ENCODE peak calls at places on chromosomes 3 and 15, in seven cellular contexts. One of them, this sample, is unnamed.

GRCh38 chr3:187027531-187027936 is 97.2 kb downstream of the ST6GAL1 start:
- DNase-seq in stomach: no peak
- DNase-seq in prostate gland: no peak
- DNase-seq in sigmoid colon: no peak
- DNase-seq in heart left ventricle: no peak
- DNase-seq in adrenal gland: no peak
- DNase-seq in body of pancreas: no peak
- DNase-seq in this sample: peak; percentile 41

GRCh38 chr3:106208979-106209378 is 340.2 kb upstream of the CBLB start:
- DNase-seq in stomach: no peak
- DNase-seq in prostate gland: no peak
- DNase-seq in sigmoid colon: no peak
- DNase-seq in heart left ventricle: no peak
- DNase-seq in adrenal gland: no peak
- DNase-seq in body of pancreas: no peak
- DNase-seq in this sample: no peak

GRCh38 chr3:126944089-126944965 is 38.6 kb upstream of the PLXNA1 start:
- DNase-seq in stomach: no peak
- DNase-seq in prostate gland: no peak
- DNase-seq in sigmoid colon: peak; percentile 59
- DNase-seq in heart left ventricle: no peak
- DNase-seq in adrenal gland: no peak
- DNase-seq in body of pancreas: no peak
- DNase-seq in this sample: no peak

GRCh38 chr3:10462641-10463040 is 42.7 kb downstream of the ATP2B2 start:
- DNase-seq in stomach: no peak
- DNase-seq in prostate gland: no peak
- DNase-seq in sigmoid colon: no peak
- DNase-seq in heart left ventricle: no peak
- DNase-seq in adrenal gland: no peak
- DNase-seq in body of pancreas: no peak
- DNase-seq in this sample: no peak

GRCh38 chr3:9552252-9552999 is 1.2 kb downstream of the LHFPL4 start:
- DNase-seq in stomach: peak; percentile 51
- DNase-seq in prostate gland: peak; percentile 9
- DNase-seq in sigmoid colon: no peak
- DNase-seq in heart left ventricle: peak; percentile 31
- DNase-seq in adrenal gland: peak; percentile 70
- DNase-seq in body of pancreas: peak; percentile 62
- DNase-seq in this sample: peak; percentile 16

GRCh38 chr3:147298511-147298982 is 107.8 kb downstream of the ZIC4 start:
- DNase-seq in stomach: no peak
- DNase-seq in prostate gland: no peak
- DNase-seq in sigmoid colon: no peak
- DNase-seq in heart left ventricle: no peak
- DNase-seq in adrenal gland: no peak
- DNase-seq in body of pancreas: no peak
- DNase-seq in this sample: no peak

GRCh38 chr15:68536331-68537095 is 42.3 kb upstream of the CORO2B start:
- DNase-seq in stomach: no peak
- DNase-seq in prostate gland: no peak
- DNase-seq in sigmoid colon: no peak
- DNase-seq in heart left ventricle: no peak
- DNase-seq in adrenal gland: no peak
- DNase-seq in body of pancreas: no peak
- DNase-seq in this sample: no peak

GRCh38 chr3:9111349-9112265 is 137.8 kb downstream of the SRGAP3 start:
- DNase-seq in stomach: no peak
- DNase-seq in prostate gland: no peak
- DNase-seq in sigmoid colon: peak; percentile 81
- DNase-seq in heart left ventricle: no peak
- DNase-seq in adrenal gland: peak; percentile 47
- DNase-seq in body of pancreas: no peak
- DNase-seq in this sample: no peak

GRCh38 chr3:118842147-118842863 is 192.3 kb downstream of the IGSF11 start:
- DNase-seq in stomach: no peak
- DNase-seq in prostate gland: no peak
- DNase-seq in sigmoid colon: no peak
- DNase-seq in heart left ventricle: no peak
- DNase-seq in adrenal gland: no peak
- DNase-seq in body of pancreas: no peak
- DNase-seq in this sample: no peak

GRCh38 chr3:29764603-29765254 is 483.9 kb downstream of the RBMS3 start:
- DNase-seq in stomach: no peak
- DNase-seq in prostate gland: peak; percentile 38
- DNase-seq in sigmoid colon: no peak
- DNase-seq in heart left ventricle: peak; percentile 31
- DNase-seq in adrenal gland: peak; percentile 48
- DNase-seq in body of pancreas: peak; percentile 14
- DNase-seq in this sample: no peak

GRCh38 chr15:52318729-52319500 is 23.3 kb upstream of the MYO5C start:
- DNase-seq in stomach: no peak
- DNase-seq in prostate gland: no peak
- DNase-seq in sigmoid colon: no peak
- DNase-seq in heart left ventricle: peak; percentile 68
- DNase-seq in adrenal gland: peak; percentile 51
- DNase-seq in body of pancreas: peak; percentile 80
- DNase-seq in this sample: no peak

GRCh38 chr3:58690490-58690889 is 23.9 kb upstream of the FAM3D start:
- DNase-seq in stomach: no peak
- DNase-seq in prostate gland: no peak
- DNase-seq in sigmoid colon: no peak
- DNase-seq in heart left ventricle: no peak
- DNase-seq in adrenal gland: no peak
- DNase-seq in body of pancreas: no peak
- DNase-seq in this sample: no peak

GRCh38 chr15:45715528-45715927 is 80.7 kb downstream of the SQOR start:
- DNase-seq in stomach: no peak
- DNase-seq in prostate gland: no peak
- DNase-seq in sigmoid colon: no peak
- DNase-seq in heart left ventricle: no peak
- DNase-seq in adrenal gland: no peak
- DNase-seq in body of pancreas: no peak
- DNase-seq in this sample: no peak

GRCh38 chr3:165837801-165838200 is 578 bp upstream of the BCHE start:
- DNase-seq in stomach: no peak
- DNase-seq in prostate gland: no peak
- DNase-seq in sigmoid colon: no peak
- DNase-seq in heart left ventricle: no peak
- DNase-seq in adrenal gland: no peak
- DNase-seq in body of pancreas: no peak
- DNase-seq in this sample: no peak

GRCh38 chr3:184718431-184718830 is 6.6 kb upstream of the MAGEF1 start:
- DNase-seq in stomach: no peak
- DNase-seq in prostate gland: no peak
- DNase-seq in sigmoid colon: no peak
- DNase-seq in heart left ventricle: no peak
- DNase-seq in adrenal gland: no peak
- DNase-seq in body of pancreas: no peak
- DNase-seq in this sample: no peak

GRCh38 chr15:91970142-91970541 is 116.6 kb downstream of the SLCO3A1 start:
- DNase-seq in stomach: peak; percentile 33
- DNase-seq in prostate gland: no peak
- DNase-seq in sigmoid colon: peak; percentile 75
- DNase-seq in heart left ventricle: peak; percentile 72
- DNase-seq in adrenal gland: no peak
- DNase-seq in body of pancreas: no peak
- DNase-seq in this sample: peak; percentile 31

GRCh38 chr15:71052356-71052755 is 62.9 kb upstream of the THSD4 start:
- DNase-seq in stomach: no peak
- DNase-seq in prostate gland: no peak
- DNase-seq in sigmoid colon: no peak
- DNase-seq in heart left ventricle: no peak
- DNase-seq in adrenal gland: no peak
- DNase-seq in body of pancreas: no peak
- DNase-seq in this sample: no peak

GRCh38 chr3:184176377-184177330 is 2.0 kb downstream of the AP2M1 start:
- DNase-seq in stomach: peak; percentile 45
- DNase-seq in prostate gland: no peak
- DNase-seq in sigmoid colon: peak; percentile 87
- DNase-seq in heart left ventricle: peak; percentile 69
- DNase-seq in adrenal gland: peak; percentile 91
- DNase-seq in body of pancreas: peak; percentile 47
- DNase-seq in this sample: peak; percentile 51

GRCh38 chr3:15312550-15312949 is 19.8 kb downstream of the SH3BP5 start:
- DNase-seq in stomach: no peak
- DNase-seq in prostate gland: no peak
- DNase-seq in sigmoid colon: no peak
- DNase-seq in heart left ventricle: no peak
- DNase-seq in adrenal gland: no peak
- DNase-seq in body of pancreas: no peak
- DNase-seq in this sample: no peak

GRCh38 chr15:94266000-94266399 is 34.6 kb downstream of the MCTP2 start:
- DNase-seq in stomach: no peak
- DNase-seq in prostate gland: no peak
- DNase-seq in sigmoid colon: no peak
- DNase-seq in heart left ventricle: no peak
- DNase-seq in adrenal gland: no peak
- DNase-seq in body of pancreas: no peak
- DNase-seq in this sample: no peak

GRCh38 chr15:45573961-45574629 is 13.1 kb upstream of the BLOC1S6 start:
- DNase-seq in stomach: no peak
- DNase-seq in prostate gland: no peak
- DNase-seq in sigmoid colon: no peak
- DNase-seq in heart left ventricle: no peak
- DNase-seq in adrenal gland: no peak
- DNase-seq in body of pancreas: peak; percentile 13
- DNase-seq in this sample: peak; percentile 19

GRCh38 chr3:10366681-10367101 is 45.8 kb upstream of the SEC13 start:
- DNase-seq in stomach: no peak
- DNase-seq in prostate gland: no peak
- DNase-seq in sigmoid colon: no peak
- DNase-seq in heart left ventricle: no peak
- DNase-seq in adrenal gland: no peak
- DNase-seq in body of pancreas: no peak
- DNase-seq in this sample: no peak

GRCh38 chr3:170180952-170181876 is at the start of gene PHC3:
- DNase-seq in stomach: peak; percentile 92
- DNase-seq in prostate gland: peak; percentile 90
- DNase-seq in sigmoid colon: peak; percentile 96
- DNase-seq in heart left ventricle: peak; percentile 95
- DNase-seq in adrenal gland: peak; percentile 94
- DNase-seq in body of pancreas: peak; percentile 93
- DNase-seq in this sample: peak; percentile 95

GRCh38 chr3:170180107-170180951 is 1.2 kb downstream of the PHC3 start:
- DNase-seq in stomach: peak; percentile 38
- DNase-seq in prostate gland: no peak
- DNase-seq in sigmoid colon: no peak
- DNase-seq in heart left ventricle: no peak
- DNase-seq in adrenal gland: no peak
- DNase-seq in body of pancreas: peak; percentile 18
- DNase-seq in this sample: no peak

GRCh38 chr3:170179444-170179843 is 2.1 kb downstream of the PHC3 start:
- DNase-seq in stomach: no peak
- DNase-seq in prostate gland: no peak
- DNase-seq in sigmoid colon: no peak
- DNase-seq in heart left ventricle: no peak
- DNase-seq in adrenal gland: no peak
- DNase-seq in body of pancreas: no peak
- DNase-seq in this sample: no peak

GRCh38 chr3:170178631-170179030 is 2.9 kb downstream of the PHC3 start:
- DNase-seq in stomach: no peak
- DNase-seq in prostate gland: no peak
- DNase-seq in sigmoid colon: no peak
- DNase-seq in heart left ventricle: no peak
- DNase-seq in adrenal gland: no peak
- DNase-seq in body of pancreas: no peak
- DNase-seq in this sample: peak; percentile 41
- H3K36me3 ChIP-seq in stomach: peaks cover 47% of the 10 kb centered on the region
- H3K36me3 ChIP-seq in prostate gland: peaks cover 6% of the 10 kb centered on the region
- H3K36me3 ChIP-seq in sigmoid colon: peaks cover 26% of the 10 kb centered on the region
- H3K36me3 ChIP-seq in heart left ventricle: peaks cover 49% of the 10 kb centered on the region
- H3K36me3 ChIP-seq in adrenal gland: peaks cover 39% of the 10 kb centered on the region
- H3K36me3 ChIP-seq in body of pancreas: peaks cover 7% of the 10 kb centered on the region
- H3K36me3 ChIP-seq in this sample: peaks cover 38% of the 10 kb centered on the region

GRCh38 chr15:65410972-65411371 is 11.8 kb downstream of the IGDCC4 start:
- DNase-seq in stomach: no peak
- DNase-seq in prostate gland: no peak
- DNase-seq in sigmoid colon: no peak
- DNase-seq in heart left ventricle: no peak
- DNase-seq in adrenal gland: no peak
- DNase-seq in body of pancreas: no peak
- DNase-seq in this sample: no peak

GRCh38 chr15:65413051-65413759 is 9.5 kb downstream of the IGDCC4 start:
- DNase-seq in stomach: no peak
- DNase-seq in prostate gland: no peak
- DNase-seq in sigmoid colon: no peak
- DNase-seq in heart left ventricle: no peak
- DNase-seq in adrenal gland: no peak
- DNase-seq in body of pancreas: no peak
- DNase-seq in this sample: no peak

GRCh38 chr15:65411470-65412071 is 11.2 kb downstream of the IGDCC4 start:
- DNase-seq in stomach: no peak
- DNase-seq in prostate gland: no peak
- DNase-seq in sigmoid colon: no peak
- DNase-seq in heart left ventricle: no peak
- DNase-seq in adrenal gland: no peak
- DNase-seq in body of pancreas: no peak
- DNase-seq in this sample: no peak

GRCh38 chr15:65413760-65414144 is 9.0 kb downstream of the IGDCC4 start:
- DNase-seq in stomach: no peak
- DNase-seq in prostate gland: no peak
- DNase-seq in sigmoid colon: no peak
- DNase-seq in heart left ventricle: no peak
- DNase-seq in adrenal gland: no peak
- DNase-seq in body of pancreas: no peak
- DNase-seq in this sample: no peak

GRCh38 chr15:65412556-65412955 is 10.2 kb downstream of the IGDCC4 start:
- DNase-seq in stomach: no peak
- DNase-seq in prostate gland: no peak
- DNase-seq in sigmoid colon: no peak
- DNase-seq in heart left ventricle: no peak
- DNase-seq in adrenal gland: no peak
- DNase-seq in body of pancreas: no peak
- DNase-seq in this sample: no peak
- H3K4me1 ChIP-seq in stomach: peaks cover 14% of the 10 kb centered on the region
- H3K4me1 ChIP-seq in prostate gland: no peaks in the 10 kb centered on the region
- H3K4me1 ChIP-seq in sigmoid colon: peaks cover 8% of the 10 kb centered on the region
- H3K4me1 ChIP-seq in heart left ventricle: peaks cover 12% of the 10 kb centered on the region
- H3K4me1 ChIP-seq in adrenal gland: peaks cover 23% of the 10 kb centered on the region
- H3K4me1 ChIP-seq in body of pancreas: peaks cover 21% of the 10 kb centered on the region
- H3K4me1 ChIP-seq in this sample: no peaks in the 10 kb centered on the region

DNA sequence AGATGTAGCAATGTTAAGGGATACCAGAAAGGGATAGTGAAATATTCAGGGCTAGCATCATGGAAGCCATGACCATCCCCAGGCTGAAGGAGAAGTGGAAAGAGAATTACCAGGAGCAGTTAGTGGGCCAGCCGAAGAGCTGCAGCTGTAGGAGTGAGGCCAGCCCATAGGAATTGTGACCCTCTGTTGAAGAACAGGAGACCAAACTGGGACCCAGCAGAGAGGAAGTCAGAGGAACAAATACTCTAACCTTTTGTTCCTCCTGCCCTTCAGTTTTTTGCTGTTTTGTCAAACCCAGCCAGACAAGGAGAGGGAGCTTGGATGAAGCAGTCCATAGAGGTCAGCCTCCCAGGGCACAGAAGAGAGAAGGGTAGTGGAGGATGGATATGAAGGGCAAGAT is 115.4 kb downstream of the CLSTN2 start:
- DNase-seq in stomach: no peak
- DNase-seq in prostate gland: no peak
- DNase-seq in sigmoid colon: no peak
- DNase-seq in heart left ventricle: no peak
- DNase-seq in adrenal gland: no peak
- DNase-seq in body of pancreas: no peak
- DNase-seq in this sample: no peak
- TF ChIP-seq POLR2A in stomach: no peak
- TF ChIP-seq POLR2A in prostate gland: no peak
- TF ChIP-seq POLR2A in sigmoid colon: no peak
- TF ChIP-seq POLR2A in heart left ventricle: no peak
- TF ChIP-seq POLR2A in adrenal gland: no peak
- TF ChIP-seq POLR2A in body of pancreas: no peak
- TF ChIP-seq POLR2A in this sample: no peak

GRCh38 chr3:141926929-141927328 is 50.5 kb downstream of the ATP1B3 start:
- DNase-seq in stomach: no peak
- DNase-seq in prostate gland: no peak
- DNase-seq in sigmoid colon: no peak
- DNase-seq in heart left ventricle: peak; percentile 17
- DNase-seq in adrenal gland: no peak
- DNase-seq in body of pancreas: no peak
- DNase-seq in this sample: no peak
- H3K36me3 ChIP-seq in stomach: peaks cover 57% of the 10 kb centered on the region
- H3K36me3 ChIP-seq in prostate gland: no peaks in the 10 kb centered on the region
- H3K36me3 ChIP-seq in sigmoid colon: peaks cover 22% of the 10 kb centered on the region
- H3K36me3 ChIP-seq in heart left ventricle: peaks cover 42% of the 10 kb centered on the region
- H3K36me3 ChIP-seq in adrenal gland: peaks cover 21% of the 10 kb centered on the region
- H3K36me3 ChIP-seq in body of pancreas: no peaks in the 10 kb centered on the region
- H3K36me3 ChIP-seq in this sample: no peaks in the 10 kb centered on the region

This sample was measured in transverse colon.